ENCODE peak calls at places on chromosome 12, in ten cellular contexts. W is thoracic aorta; U is T-helper 2 cell; X is AG04450; Z is 8988T; L is neural crest cell; Q is stimulated activated CD4-positive, alpha-beta T cell treated with anti-CD3 and anti-CD28 coated beads, TNF-alpha, amount 100 ng/mL, for 1 hour; M is A549; T is adipocyte; V is stimulated activated CD8-positive, alpha-beta memory T cell treated with anti-CD3 and anti-CD28 coated beads, Interleukin-15, amount 100 ng/mL, for 24 hours. A is an unnamed sample.

GRCh38 chr12:46303039-46303666 is 34.3 kb upstream of the SLC38A1 start:
- DNase-seq in M (no peak), T (peak), U (peak), X (no peak), Q (peak), Z (no peak), V (no peak), L (no peak), W (no peak), A (peak)

GRCh38 chr12:123367511-123367910 is 2.9 kb upstream of the SBNO1 start:
- DNase-seq in Q (no peak), W (no peak), L (no peak), V (no peak), X (no peak), U (no peak), M (no peak), T (no peak), Z (no peak), A (no peak)

GRCh38 chr12:130137141-130138018 is 24.9 kb upstream of the FZD10 start:
- DNase-seq in U (no peak), Z (no peak), Q (no peak), X (no peak), L (no peak), T (no peak), M (no peak), V (no peak), W (no peak), A (no peak)

GRCh38 chr12:93214523-93215289 is 163.0 kb upstream of the NUDT4 start:
- DNase-seq in W (no peak), T (no peak), V (no peak), M (no peak), Z (no peak), U (no peak), Q (no peak), X (no peak), L (no peak), A (no peak)

GRCh38 chr12:104056419-104056972 is 6.5 kb upstream of the GLT8D2 start:
- DNase-seq in L (no peak), M (no peak), V (no peak), U (no peak), X (no peak), Q (no peak), Z (no peak), W (no peak), T (no peak), A (no peak)

GRCh38 chr12:106022568-106023012 is 116.2 kb downstream of the NUAK1 start:
- DNase-seq in Q (no peak), X (peak), M (peak), W (no peak), T (no peak), Z (no peak), U (no peak), L (no peak), V (no peak), A (no peak)

GRCh38 chr12:26798013-26798412 is 35.0 kb downstream of the ITPR2 start:
- DNase-seq in Z (no peak), Q (no peak), W (no peak), X (peak), U (no peak), T (peak), V (no peak), L (no peak), M (no peak), A (no peak)

GRCh38 chr12:33818313-33818712 is 204.0 kb upstream of the ALG10 start:
- DNase-seq in U (no peak), V (no peak), Z (no peak), M (no peak), W (no peak), T (no peak), L (no peak), X (no peak), Q (no peak), A (no peak)

GRCh38 chr12:24864796-24865125 is 84.1 kb downstream of the BCAT1 start:
- DNase-seq in L (no peak), T (peak), M (no peak), W (no peak), V (no peak), Q (no peak), Z (no peak), U (no peak), X (no peak), A (no peak)

GRCh38 chr12:4050340-4050739 is 177.1 kb upstream of the PARP11 start:
- DNase-seq in Q (no peak), U (no peak), M (no peak), X (no peak), W (no peak), V (no peak), Z (no peak), L (no peak), T (no peak), A (no peak)

GRCh38 chr12:11719678-11720099 is 70.2 kb downstream of the ETV6 start:
- DNase-seq in W (peak), Q (no peak), T (peak), Z (peak), U (peak), L (no peak), V (peak), X (peak), M (no peak), A (no peak)

GRCh38 chr12:124150176-124150575 is 144.7 kb upstream of the RFLNA start:
- DNase-seq in X (no peak), Z (no peak), L (no peak), Q (no peak), U (no peak), M (no peak), W (no peak), T (no peak), V (no peak), A (no peak)

GRCh38 chr12:28974166-28974565 is 174.9 kb upstream of the FAR2 start:
- DNase-seq in U (no peak), Q (no peak), T (peak), V (no peak), L (no peak), W (no peak), X (no peak), Z (no peak), M (no peak), A (no peak)

GRCh38 chr12:2531371-2531770 is 263.4 kb upstream of the FKBP4 start:
- DNase-seq in L (no peak), M (no peak), Z (no peak), V (no peak), Q (no peak), W (no peak), X (no peak), U (no peak), T (no peak), A (no peak)

GRCh38 chr12:49288922-49289555 is 5.9 kb upstream of the PRPH start:
- DNase-seq in T (no peak), L (no peak), U (no peak), Z (no peak), M (no peak), X (no peak), Q (no peak), V (no peak), W (no peak), A (no peak)

GRCh38 chr12:24069532-24070395 is 120.3 kb upstream of the SOX5 start:
- DNase-seq in M (no peak), W (no peak), T (no peak), Z (no peak), L (peak), Q (no peak), V (no peak), X (no peak), U (no peak), A (no peak)

GRCh38 chr12:108570743-108571603 is 8.6 kb downstream of the ISCU start:
- DNase-seq in U (no peak), X (no peak), W (no peak), L (no peak), Q (no peak), V (no peak), T (peak), Z (no peak), M (no peak), A (no peak)

GRCh38 chr12:45227668-45228067 is 11.8 kb downstream of the ANO6 start:
- DNase-seq in U (no peak), X (no peak), T (no peak), V (no peak), Z (no peak), W (no peak), M (no peak), L (no peak), Q (no peak), A (no peak)

GRCh38 chr12:130989391-130989790 is 35.7 kb downstream of the ADGRD1 start:
- DNase-seq in Q (no peak), U (no peak), X (no peak), M (no peak), T (no peak), V (no peak), L (no peak), Z (no peak), W (no peak), A (no peak)

GRCh38 chr12:47509398-47509851 is 196.4 kb downstream of the RPAP3 start:
- DNase-seq in Z (no peak), L (no peak), Q (no peak), X (peak), T (peak), M (no peak), W (no peak), V (no peak), U (no peak), A (no peak)

GRCh38 chr12:43653289-43653915 is 101.4 kb upstream of the ADAMTS20 start:
- DNase-seq in L (no peak), W (no peak), Z (no peak), X (no peak), Q (no peak), T (no peak), M (no peak), U (no peak), V (no peak), A (no peak)

GRCh38 chr12:57603758-57604453 is 718 bp upstream of the DTX3 start:
- DNase-seq in W (peak), T (peak), Q (no peak), L (no peak), X (no peak), U (no peak), Z (no peak), V (no peak), M (no peak), A (no peak)

GRCh38 chr12:9868271-9868815 is 811 bp downstream of the CLEC2B start:
- DNase-seq in X (no peak), W (no peak), Z (no peak), V (no peak), Q (no peak), M (no peak), U (no peak), T (no peak), L (no peak), A (no peak)